ENCODE peak calls at places on chromosomes 7 and 10, in five cellular contexts. D is MM.1S, W is astrocyte, R is osteoblast, M is H9. A is an unnamed sample.
A peak's percentile ranks its signal among the peaks of the same experiment; 100 is the strongest.

GRCh38 chr10:125538947-125539649 is 143.9 kb downstream of the TEX36 start:
- DNase-seq in D (no peak), W (no peak), R (no peak), M (no peak), A (no peak)

GRCh38 chr7:117458977-117459583 is 20.7 kb upstream of the CFTR start:
- DNase-seq in D (peak; percentile 58), W (peak; percentile 17), R (no peak), M (no peak), A (peak; percentile 60)

GRCh38 chr10:49663596-49663995 is 15.9 kb upstream of the C10orf53 start:
- DNase-seq in D (no peak), W (no peak), R (no peak), M (no peak), A (no peak)

GRCh38 chr7:36217211-36217960 is 64.3 kb downstream of the EEPD1 start:
- DNase-seq in D (no peak), W (no peak), R (no peak), M (no peak), A (no peak)

GRCh38 chr7:37337522-37337921 is 111.1 kb downstream of the ELMO1 start:
- DNase-seq in D (no peak), W (no peak), R (no peak), M (no peak), A (no peak)

GRCh38 chr7:8251195-8251594 is 10.8 kb downstream of the ICA1 start:
- DNase-seq in D (no peak), W (no peak), R (no peak), M (no peak), A (no peak)

GRCh38 chr7:23276381-23276780 is 22.8 kb upstream of the MALSU1 start:
- DNase-seq in D (no peak), W (no peak), R (no peak), M (peak; percentile 66), A (no peak)

GRCh38 chr10:104040862-104041789 is 44.6 kb downstream of the COL17A1 start:
- DNase-seq in D (no peak), W (no peak), R (no peak), M (peak; percentile 8), A (no peak)

GRCh38 chr7:25495342-25495855 is 267.1 kb upstream of the NPVF start:
- DNase-seq in D (no peak), W (no peak), R (no peak), M (no peak), A (no peak)

GRCh38 chr7:94183289-94183749 is 179.2 kb upstream of the BET1 start:
- DNase-seq in D (peak; percentile 42), W (peak; percentile 100), R (peak; percentile 86), M (no peak), A (peak; percentile 99)

GRCh38 chr10:5681930-5682329 is 2.7 kb upstream of the TASOR2 start:
- DNase-seq in D (no peak), W (no peak), R (no peak), M (no peak), A (no peak)

GRCh38 chr7:44060948-44061644 is 4.3 kb downstream of the PGAM2 start:
- DNase-seq in D (no peak), W (no peak), R (no peak), M (no peak), A (no peak)

GRCh38 chr10:48417374-48417773 is 110.9 kb downstream of the MAPK8 start:
- DNase-seq in D (no peak), W (no peak), R (no peak), M (no peak), A (no peak)

GRCh38 chr10:104472505-104472904 is 118.9 kb downstream of the CFAP58 start:
- DNase-seq in D (no peak), W (peak; percentile 3), R (no peak), M (no peak), A (peak; percentile 8)

GRCh38 chr7:138029941-138030340 is 28.1 kb upstream of the CREB3L2 start:
- DNase-seq in D (no peak), W (peak; percentile 23), R (no peak), M (no peak), A (no peak)

GRCh38 chr7:140330595-140330994 is 67.7 kb downstream of the SLC37A3 start:
- DNase-seq in D (no peak), W (no peak), R (peak; percentile 10), M (no peak), A (no peak)

GRCh38 chr10:94546058-94546595 is 539 bp downstream of the HELLS start:
- DNase-seq in D (peak; percentile 21), W (peak; percentile 16), R (peak; percentile 41), M (no peak), A (peak; percentile 30)

GRCh38 chr10:7956508-7956907 is 98.0 kb upstream of the GATA3 start:
- DNase-seq in D (peak; percentile 53), W (peak; percentile 79), R (peak; percentile 80), M (no peak), A (peak; percentile 80)

GRCh38 chr10:96473866-96474265 is 39.9 kb downstream of the TLL2 start:
- DNase-seq in D (no peak), W (no peak), R (no peak), M (no peak), A (no peak)

GRCh38 chr10:24777191-24777590 is 53.5 kb upstream of the ARHGAP21 start:
- DNase-seq in D (no peak), W (no peak), R (no peak), M (no peak), A (peak; percentile 8)

GRCh38 chr7:155069992-155070827 is at the start of gene HTR5A:
- DNase-seq in D (peak; percentile 86), W (peak; percentile 67), R (peak; percentile 99), M (peak; percentile 96), A (peak; percentile 80)

GRCh38 chr7:127819975-127820778 is 168.2 kb downstream of the SND1 start:
- DNase-seq in D (no peak), W (peak; percentile 86), R (peak; percentile 62), M (no peak), A (peak; percentile 51)

GRCh38 chr10:122078965-122079401 is 90.0 kb downstream of the TACC2 start:
- DNase-seq in D (no peak), W (no peak), R (no peak), M (no peak), A (peak; percentile 62)

GRCh38 chr7:105454058-105454739 is 65.5 kb upstream of the SRPK2 start:
- DNase-seq in D (no peak), W (peak; percentile 89), R (peak; percentile 83), M (no peak), A (peak; percentile 58)

GRCh38 chr10:34520084-34520483 is 295.0 kb downstream of the PARD3 start:
- DNase-seq in D (no peak), W (peak; percentile 66), R (no peak), M (no peak), A (peak; percentile 68)

GRCh38 chr7:154857728-154858681 is 144.9 kb downstream of the PAXIP1 start:
- DNase-seq in D (no peak), W (no peak), R (no peak), M (peak; percentile 52), A (no peak)

GRCh38 chr7:156889089-156889488 is 3.9 kb downstream of the LMBR1 start:
- DNase-seq in D (no peak), W (no peak), R (no peak), M (no peak), A (peak; percentile 71)

GRCh38 chr7:130649004-130649790 is 19.4 kb downstream of the COPG2 start:
- DNase-seq in D (no peak), W (peak; percentile 90), R (peak; percentile 85), M (no peak), A (peak; percentile 34)

GRCh38 chr7:131057015-131057518 is 270.6 kb upstream of the MKLN1 start:
- DNase-seq in D (peak; percentile 89), W (peak; percentile 92), R (peak; percentile 38), M (no peak), A (peak; percentile 80)

DNA sequence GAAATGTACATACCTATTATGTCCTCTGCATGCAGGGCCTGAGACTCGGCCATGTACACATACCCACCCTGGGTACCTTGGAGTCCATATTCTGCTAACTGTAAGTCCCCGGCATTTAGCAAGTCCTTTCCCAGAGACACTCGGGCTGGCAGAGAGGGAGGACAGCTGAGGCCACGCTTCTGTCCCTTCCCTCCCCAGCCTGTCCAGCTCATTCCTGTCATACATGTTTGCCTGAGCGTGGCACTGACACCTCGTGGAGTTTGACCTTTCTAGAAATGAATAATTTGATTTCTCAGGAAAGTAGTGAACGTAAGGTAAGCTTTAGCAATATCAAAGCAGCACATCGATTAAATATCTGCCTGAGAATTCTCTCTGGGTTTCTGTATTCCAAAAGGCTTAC is 221.0 kb downstream of the CCSER2 start:
- DNase-seq in D (no peak), W (no peak), R (no peak), M (no peak), A (no peak)
- H2AFZ ChIP-seq in D (no peak overlapping the region), W (no peak overlapping the region), R (no peak overlapping the region), M (no peak overlapping the region), A (no peak overlapping the region)

DNA sequence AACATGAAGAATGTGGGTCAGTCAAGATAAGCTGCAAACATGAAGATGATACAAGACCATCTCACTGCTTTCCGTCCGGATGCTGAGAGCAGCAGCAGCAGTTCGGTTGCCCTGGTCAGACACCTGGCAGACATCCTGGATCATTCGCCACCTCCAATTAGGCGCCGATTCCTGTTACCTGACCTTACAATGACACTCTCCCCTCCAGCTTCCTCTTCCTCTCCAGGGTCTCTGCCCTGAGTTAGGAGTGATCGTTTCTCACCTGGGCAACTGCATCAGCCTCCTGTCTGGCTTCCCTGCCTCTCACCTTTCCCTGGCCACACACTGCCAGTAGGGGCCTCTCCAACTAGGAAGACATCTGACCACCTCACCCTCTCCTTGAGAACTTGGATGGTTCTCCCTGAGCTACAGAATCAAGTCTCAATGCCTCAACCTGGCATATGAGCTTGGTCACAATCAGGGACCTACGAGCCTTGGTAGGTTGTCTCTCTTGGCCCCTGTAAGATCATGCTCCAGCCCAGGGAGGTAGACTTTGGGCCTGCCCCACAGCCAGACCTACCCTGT is 31.4 kb upstream of the ENO4 start:
- DNase-seq in D (no peak), W (no peak), R (no peak), M (no peak), A (no peak)
- H3K27me3 ChIP-seq in D (no peaks in the 10 kb centered on the region), W (no peaks in the 10 kb centered on the region), R (peaks cover 18% of the 10 kb centered on the region), M (no peaks in the 10 kb centered on the region), A (no peaks in the 10 kb centered on the region)

DNA sequence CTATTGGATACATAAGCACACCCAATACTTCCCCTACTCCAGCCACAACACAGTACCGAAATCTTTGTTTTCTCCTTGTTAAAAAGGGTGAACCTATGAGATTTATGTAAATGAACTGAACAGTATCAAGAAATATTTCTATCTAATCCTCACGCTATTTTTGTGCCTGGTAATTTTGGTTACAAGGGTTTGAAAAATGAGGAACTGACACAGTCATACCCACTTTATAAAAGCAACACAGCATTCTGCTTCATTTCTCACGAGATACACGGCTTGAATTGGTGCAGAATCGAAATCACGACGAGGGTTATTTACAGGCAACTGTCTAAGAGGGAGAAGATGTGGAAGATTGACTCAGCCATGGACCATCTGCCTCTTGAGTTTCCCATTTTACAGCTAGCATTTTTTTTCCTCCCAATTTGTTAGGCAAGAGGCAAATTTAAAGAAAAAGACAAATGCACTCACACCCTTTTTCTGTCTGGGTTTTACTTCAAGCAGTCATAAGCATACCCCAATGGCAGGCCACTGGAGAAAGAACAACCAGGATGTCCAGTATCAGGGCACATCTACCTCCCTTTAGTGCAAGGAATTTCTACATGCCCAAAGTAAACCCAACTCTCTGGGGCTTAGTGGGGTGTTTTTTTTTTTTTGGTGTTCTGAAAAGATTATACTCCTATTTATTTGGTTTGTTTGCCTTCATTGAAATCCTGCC is 108.1 kb downstream of the ITGB8 start:
- DNase-seq in D (peak; percentile 49), W (no peak), R (no peak), M (no peak), A (no peak)
- H2AFZ ChIP-seq in D (peak overlapping the region; percentile 8), W (no peak overlapping the region), R (no peak overlapping the region), M (no peak overlapping the region), A (no peak overlapping the region)

DNA sequence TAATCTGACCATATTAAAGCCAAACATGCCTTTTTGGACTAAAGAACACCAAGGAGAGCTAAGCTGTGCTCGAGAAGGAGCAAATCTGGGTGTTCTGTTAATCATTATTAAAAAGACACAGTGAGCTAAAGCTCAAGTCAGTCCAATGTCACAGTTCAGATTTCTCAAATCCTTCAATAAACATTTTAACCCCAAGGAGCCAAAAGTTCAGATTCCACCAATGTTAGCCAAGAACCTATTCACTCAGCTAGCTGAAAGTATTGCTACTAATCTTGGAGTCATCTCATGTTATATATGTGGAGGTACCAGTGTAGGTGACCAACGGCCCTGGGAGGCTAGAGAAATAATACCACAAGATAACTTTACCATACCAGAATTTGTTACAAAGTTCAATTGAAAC is 14.5 kb upstream of the ZNF33B start:
- DNase-seq in D (no peak), W (no peak), R (no peak), M (no peak), A (no peak)
- H3K27me3 ChIP-seq in D (no peaks in the 10 kb centered on the region), W (no peaks in the 10 kb centered on the region), R (no peaks in the 10 kb centered on the region), M (no peaks in the 10 kb centered on the region), A (no peaks in the 10 kb centered on the region)